ENCODE peak calls at places on chromosome 15, in four cellular contexts. J, O, F and K are unnamed samples.

GRCh38 chr15:92693922-92694331 is 38.4 kb upstream of the FAM174B start:
- DNase-seq in O (peak; percentile 50), J (no peak), F (peak; percentile 37), K (no peak)

GRCh38 chr15:41772720-41773331 is 1.5 kb upstream of the MAPKBP1 start:
- DNase-seq in J (no peak), O (peak; percentile 73), F (peak; percentile 53), K (peak; percentile 40)

GRCh38 chr15:55654541-55654940 is 66.4 kb upstream of the PYGO1 start:
- DNase-seq in F (no peak), O (no peak), J (no peak), K (no peak)

GRCh38 chr15:76730262-76730661 is 174.9 kb downstream of the SCAPER start:
- DNase-seq in F (no peak), J (no peak), O (no peak), K (no peak)

GRCh38 chr15:77187751-77188464 is 117.0 kb upstream of the TSPAN3 start:
- DNase-seq in J (no peak), O (no peak), F (no peak), K (no peak)

GRCh38 chr15:46646476-46646875 is 1011.6 kb downstream of the SQOR start:
- DNase-seq in J (no peak), F (no peak), O (no peak), K (no peak)

GRCh38 chr15:28786521-28786920 is 61.9 kb downstream of the GOLGA6L7 start:
- DNase-seq in J (no peak), F (no peak), O (no peak), K (no peak)

GRCh38 chr15:34855397-34855796 is 60.0 kb upstream of the ACTC1 start:
- DNase-seq in O (no peak), F (no peak), J (no peak), K (no peak)

GRCh38 chr15:58453931-58454793 is 22.4 kb downstream of the LIPC start:
- DNase-seq in O (no peak), F (peak; percentile 25), J (no peak), K (no peak)

GRCh38 chr15:32651229-32651837 is 9.8 kb downstream of the SCG5 start:
- DNase-seq in F (peak; percentile 79), O (peak; percentile 48), J (peak; percentile 50), K (peak; percentile 58)

GRCh38 chr15:74906193-74906449 is 530 bp downstream of the FAM219B start:
- DNase-seq in O (no peak), J (no peak), F (no peak), K (no peak)

GRCh38 chr15:44706946-44707636 is 4.0 kb downstream of the PATL2 start:
- DNase-seq in F (no peak), O (no peak), J (no peak), K (no peak)

GRCh38 chr15:70778258-70779076 is 15.1 kb upstream of the UACA start:
- DNase-seq in F (no peak), J (no peak), O (no peak), K (no peak)

GRCh38 chr15:67267440-67267839 is 12.9 kb downstream of the IQCH start:
- DNase-seq in O (no peak), J (no peak), F (no peak), K (no peak)

GRCh38 chr15:31042731-31043130 is 51.3 kb upstream of the MTMR10 start:
- DNase-seq in F (no peak), J (no peak), O (no peak), K (no peak)

GRCh38 chr15:84752700-84753099 is 4.3 kb downstream of the ZNF592 start:
- DNase-seq in F (no peak), J (no peak), O (peak; percentile 28), K (no peak)

DNA sequence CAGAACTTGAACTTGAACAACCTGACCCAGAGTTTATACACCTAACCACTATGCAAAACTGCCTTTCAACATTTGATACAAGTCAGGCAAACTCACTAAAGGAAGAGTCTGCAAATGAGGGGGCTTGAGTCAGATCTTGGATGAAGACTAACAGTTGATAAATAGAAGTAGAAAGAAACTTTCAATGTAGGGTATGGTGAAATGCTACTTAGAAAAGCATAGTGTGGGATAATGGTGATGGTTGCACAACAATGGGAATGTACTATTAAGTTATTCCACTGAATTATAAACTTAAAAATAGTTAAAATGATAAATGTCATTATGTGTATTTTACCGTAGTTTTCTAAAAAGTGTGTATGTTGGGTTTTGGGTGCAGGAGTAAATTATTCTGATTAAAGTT is 19.7 kb upstream of the ZNF280D start:
- DNase-seq in J (no peak), F (no peak), O (no peak), K (no peak)
- TF ChIP-seq TAF1 in J (no peak), F (no peak), O (no peak), K (no peak)

DNA sequence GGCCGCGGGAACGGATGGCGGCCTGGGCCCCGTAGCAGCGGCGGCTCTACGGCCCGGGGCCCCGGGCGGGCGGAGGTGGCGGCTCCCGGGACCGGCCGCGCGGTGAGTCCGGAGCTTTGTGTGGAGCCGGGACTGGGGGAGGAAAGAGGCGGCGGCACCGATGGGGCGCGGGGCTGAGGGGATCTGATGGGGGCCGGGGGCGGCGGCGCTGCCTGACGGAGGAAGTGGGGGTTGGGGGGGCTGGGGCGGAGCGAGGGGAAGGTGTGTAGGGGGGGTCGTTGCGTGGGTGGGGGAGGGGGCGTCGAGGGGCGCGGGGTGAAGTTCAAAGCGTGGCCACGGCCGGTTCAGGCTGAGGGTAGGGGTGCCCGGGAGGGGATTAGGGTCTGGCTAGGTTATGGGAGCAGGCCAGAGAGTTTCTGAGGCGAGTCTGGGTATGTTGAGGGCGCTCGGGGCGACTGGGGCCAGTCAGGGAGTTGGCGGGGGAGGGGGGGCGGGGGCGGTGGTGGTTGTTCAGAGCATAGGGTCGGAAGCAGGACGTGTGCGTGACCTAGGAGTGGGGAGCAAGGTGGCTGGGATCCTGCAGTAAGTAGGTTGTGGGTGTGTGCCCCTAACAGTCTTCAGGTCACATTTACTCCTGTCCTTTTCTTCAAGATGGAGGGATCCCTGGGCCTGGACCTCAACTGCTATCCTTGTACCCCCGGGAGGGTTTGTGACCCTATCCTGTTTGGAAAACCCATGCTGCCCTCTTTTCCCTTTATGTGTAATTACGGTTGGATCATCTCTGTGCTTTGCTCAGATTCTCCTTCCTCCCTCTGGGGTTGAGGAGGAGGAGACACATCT is 579 bp downstream of the ZNF609 start:
- DNase-seq in J (peak; percentile 48), F (peak; percentile 84), O (peak; percentile 66), K (peak; percentile 42)
- TF ChIP-seq POLR2AphosphoS5 in J (no peak), F (peak; percentile 6), O (no peak), K (peak; percentile 33)

DNA sequence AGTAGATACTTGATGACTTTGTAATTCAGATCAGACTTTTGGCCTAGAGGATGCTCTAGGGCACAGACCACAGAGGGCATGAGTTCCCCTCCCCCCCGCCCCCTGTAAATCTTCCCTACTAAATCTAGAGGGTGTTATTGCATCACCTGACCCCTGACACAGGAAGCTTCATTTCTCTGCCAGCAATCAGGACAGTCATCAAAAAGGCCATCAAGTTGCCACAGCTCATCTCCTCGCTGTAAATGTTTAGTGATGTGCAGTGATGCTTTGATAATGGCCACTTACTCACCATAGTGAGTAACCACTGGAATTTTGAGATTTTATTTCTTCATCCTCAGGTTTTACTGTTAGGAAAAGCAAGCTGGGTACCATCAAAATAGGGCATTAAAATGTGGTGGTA is 289.2 kb upstream of the CHRM5 start:
- DNase-seq in F (no peak), O (no peak), J (no peak), K (no peak)
- TF ChIP-seq TAF1 in F (no peak), O (no peak), J (no peak), K (no peak)

GRCh38 chr15:90367578-90367977 is 15.5 kb downstream of the ZNF774 start:
- DNase-seq in O (no peak), F (no peak), J (no peak), K (no peak)
- TF ChIP-seq POLR2AphosphoS5 in O (no peak), F (no peak), J (no peak), K (no peak)

GRCh38 chr15:82064824-82065223 is 19.0 kb upstream of the MEX3B start:
- DNase-seq in J (no peak), O (no peak), F (no peak), K (no peak)
- TF ChIP-seq TAF1 in J (no peak), O (no peak), F (no peak), K (no peak)

GRCh38 chr15:101266787-101267186 is 10.5 kb downstream of the SELENOS start:
- DNase-seq in O (no peak), J (no peak), F (peak; percentile 19), K (no peak)

GRCh38 chr15:101266034-101266433 is 11.3 kb downstream of the SELENOS start:
- DNase-seq in F (no peak), O (no peak), J (no peak), K (no peak)

GRCh38 chr15:101262551-101262950 is 10.7 kb upstream of the CHSY1 start:
- DNase-seq in F (no peak), O (no peak), J (no peak), K (no peak)

GRCh38 chr15:101264911-101265641 is 12.2 kb downstream of the SELENOS start:
- DNase-seq in F (no peak), O (no peak), J (no peak), K (no peak)

DNA sequence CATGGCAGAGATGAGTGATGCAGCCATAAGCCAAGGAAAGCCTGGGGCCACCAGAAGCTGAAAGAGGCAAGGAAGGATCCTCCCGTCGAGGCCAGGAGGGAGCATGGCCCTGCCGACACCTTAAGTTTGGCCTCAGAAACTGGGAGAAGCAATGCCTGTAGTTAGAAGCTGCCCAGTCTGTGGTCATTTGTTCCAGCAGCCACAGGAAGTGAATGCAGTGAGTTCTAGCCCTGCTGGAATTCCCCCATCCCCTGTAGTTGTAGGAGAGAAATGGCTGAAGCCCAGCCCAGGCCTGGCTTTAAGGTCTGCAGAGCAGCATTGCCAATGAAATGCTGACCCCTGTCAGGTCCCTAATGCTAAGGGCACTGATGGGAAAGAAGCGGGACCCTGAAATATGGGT is 12.2 kb upstream of the CHSY1 start:
- DNase-seq in J (no peak), O (no peak), F (no peak), K (no peak)
- TF ChIP-seq POLR2AphosphoS5 in J (no peak), O (no peak), F (no peak), K (no peak)

DNA sequence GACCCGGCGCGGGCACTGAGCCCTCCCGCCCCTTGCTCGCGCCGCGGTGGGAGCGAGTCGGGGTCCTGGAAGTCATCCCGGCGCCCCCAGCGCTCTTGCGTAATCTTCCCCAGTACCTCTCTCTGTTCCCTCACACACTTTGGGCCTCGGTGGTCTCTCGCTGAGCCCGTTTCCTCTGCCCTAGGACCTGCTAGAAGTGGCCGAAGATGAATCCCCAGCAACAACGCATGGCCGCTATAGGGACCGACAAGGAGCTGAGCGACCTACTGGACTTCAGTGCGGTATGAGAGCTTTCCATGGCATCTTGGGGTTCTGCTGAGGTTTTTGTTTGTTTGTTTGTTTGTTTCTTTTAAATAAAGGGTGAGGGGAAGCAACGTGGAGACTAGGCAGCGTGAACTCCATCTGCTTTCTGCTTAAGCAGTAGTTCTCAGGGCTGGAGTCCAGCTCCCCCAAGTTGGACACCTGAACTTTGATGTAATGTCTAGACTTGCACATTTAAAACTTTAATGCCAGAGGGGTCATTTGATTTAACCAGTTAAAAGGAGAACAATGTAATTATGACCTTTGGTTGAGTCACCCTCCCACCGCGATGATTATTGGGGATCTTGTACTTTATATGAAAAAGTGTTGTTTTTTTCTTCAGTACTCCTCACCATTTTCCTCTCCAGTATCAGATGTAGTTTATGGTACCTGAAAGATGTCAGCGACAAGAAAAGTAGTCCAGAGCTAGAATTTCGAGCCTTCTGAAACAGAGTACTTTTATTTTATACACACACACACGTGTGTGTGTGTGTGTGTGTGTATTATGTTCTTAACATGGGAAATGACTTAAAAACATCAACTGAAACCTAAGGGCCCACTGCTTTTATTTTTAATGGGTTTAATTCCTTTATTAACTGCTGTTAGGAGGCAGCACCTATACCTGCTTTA is 1.5 kb downstream of the TCF12 start:
- DNase-seq in J (peak; percentile 13), F (no peak), O (peak; percentile 18), K (no peak)
- TF ChIP-seq TAF1 in J (no peak), F (no peak), O (no peak), K (no peak)